ENCODE peak calls at places on chromosomes 11 and 22, in nine cellular contexts. D is SK-N-SH, Q is prostate gland, O is K562, B is sigmoid colon, R is HL-60, Z is GM23338, V is HCT116, U is stomach. W is an unnamed sample.

GRCh38 chr11:64691543-64691942 is 31.5 kb downstream of the NRXN2 start:
- DNase-seq in R (no peak), D (no peak), Z (no peak), V (no peak), O (no peak), U (no peak), Q (no peak), B (no peak), W (no peak)

GRCh38 chr22:27093422-27093821 is 436.0 kb downstream of the MIAT start:
- DNase-seq in U (no peak), Z (no peak), D (no peak), V (no peak), O (no peak), B (no peak), Q (no peak), R (no peak), W (no peak)

GRCh38 chr11:33723238-33723881 is 12.9 kb downstream of the CD59 start:
- DNase-seq in B (no peak), D (no peak), U (no peak), R (no peak), V (peak; percentile 72), Z (no peak), Q (no peak), O (peak; percentile 64), W (no peak)

GRCh38 chr22:20268350-20269012 is 363 bp upstream of the RTN4R start:
- DNase-seq in D (peak; percentile 90), U (peak; percentile 75), Z (peak; percentile 80), B (no peak), R (no peak), O (peak; percentile 98), V (peak; percentile 8), Q (peak; percentile 48), W (peak; percentile 90)

GRCh38 chr22:17896552-17896951 is 122.3 kb upstream of the BID start:
- DNase-seq in Q (peak; percentile 36), V (no peak), B (peak; percentile 81), Z (peak; percentile 85), U (peak; percentile 35), O (no peak), D (peak; percentile 49), R (no peak), W (no peak)

GRCh38 chr11:69300124-69301032 is 6.4 kb downstream of the MYEOV start:
- DNase-seq in R (no peak), Q (no peak), U (no peak), B (no peak), Z (no peak), V (no peak), O (peak; percentile 39), D (no peak), W (no peak)

GRCh38 chr11:74923125-74923524 is 25.8 kb downstream of the XRRA1 start:
- DNase-seq in Q (no peak), Z (no peak), O (no peak), B (no peak), D (no peak), U (no peak), V (no peak), R (no peak), W (no peak)

GRCh38 chr11:35963911-35964310 is 20.0 kb downstream of the LDLRAD3 start:
- DNase-seq in D (no peak), V (no peak), O (no peak), R (no peak), B (no peak), Z (no peak), U (no peak), Q (no peak), W (no peak)

GRCh38 chr11:45805305-45806071 is 539 bp downstream of the SLC35C1 start:
- DNase-seq in U (peak; percentile 34), Z (peak; percentile 50), V (no peak), B (peak; percentile 77), D (no peak), R (peak; percentile 79), O (peak; percentile 38), Q (no peak), W (peak; percentile 86)

GRCh38 chr11:70243912-70244652 is 26.4 kb upstream of the PPFIA1 start:
- DNase-seq in B (no peak), U (no peak), O (no peak), D (no peak), V (no peak), Z (no peak), Q (no peak), R (no peak), W (no peak)

GRCh38 chr11:68314886-68315580 is 2.6 kb downstream of the LRP5 start:
- DNase-seq in D (peak; percentile 57), U (no peak), V (peak; percentile 26), Q (no peak), Z (no peak), B (no peak), O (peak; percentile 44), R (no peak), W (no peak)

DNA sequence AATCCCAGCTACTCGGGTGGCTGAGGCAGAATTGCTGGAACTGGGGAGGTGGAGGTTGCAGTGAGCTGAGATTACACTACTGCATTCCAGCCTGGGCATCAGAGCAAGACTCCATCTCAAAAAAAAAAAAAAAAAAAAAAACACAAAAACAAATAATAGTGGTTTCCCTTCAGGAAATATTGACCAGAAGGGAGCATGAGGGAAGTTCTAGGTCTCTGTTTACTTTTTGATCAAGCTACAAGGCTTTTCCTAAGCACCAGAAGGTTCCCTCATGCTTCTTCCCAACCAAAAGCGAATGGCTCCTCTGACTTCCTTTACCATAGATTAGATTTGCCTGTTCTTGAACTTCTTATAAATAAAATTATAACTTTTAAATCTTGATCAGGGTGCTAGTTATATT is 18.3 kb downstream of the MYO18B start:
- DNase-seq in Z (no peak), R (no peak), U (no peak), D (no peak), Q (no peak), O (no peak), B (no peak), V (no peak), W (no peak)
- TF ChIP-seq POLR2AphosphoS5 in Z (no peak), R (no peak), U (no peak), D (no peak), Q (no peak), O (no peak), B (no peak), V (no peak), W (no peak)

DNA sequence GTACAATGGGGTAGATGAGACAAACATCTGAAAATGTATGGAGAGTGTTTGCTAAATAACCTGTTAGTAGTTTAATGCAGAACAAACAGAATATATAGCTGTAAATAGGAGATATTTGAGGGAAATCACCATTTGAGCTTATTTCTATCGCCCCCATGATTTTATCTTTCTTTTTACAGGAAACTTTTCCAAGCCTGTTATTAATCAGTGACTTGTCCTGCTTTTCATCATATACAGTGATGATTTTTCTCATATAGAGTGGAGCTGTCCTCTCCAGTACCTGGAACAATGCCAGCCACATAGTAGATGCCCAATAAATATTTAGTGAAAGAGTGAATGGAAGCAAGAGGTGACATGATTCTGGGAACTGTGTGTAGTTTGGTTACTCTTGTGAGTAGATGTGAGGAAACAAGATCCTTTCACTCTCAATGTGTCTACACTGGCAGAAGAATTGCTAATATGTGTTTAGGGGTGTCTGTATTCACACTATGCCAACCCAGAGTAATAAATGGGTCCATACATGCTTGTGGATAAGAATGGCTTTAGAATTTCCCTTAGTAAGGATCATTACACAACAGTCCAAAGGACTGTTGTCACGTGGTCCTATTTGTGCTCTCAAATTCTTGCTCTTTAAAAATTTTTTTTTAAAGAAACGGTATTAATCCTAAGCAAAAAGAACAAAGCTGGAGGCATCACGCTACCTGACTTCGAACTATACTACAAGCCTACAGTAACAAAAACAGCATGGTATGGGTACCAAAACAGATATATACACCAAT is 2.3 kb upstream of the PTS start:
- DNase-seq in U (no peak), Q (no peak), Z (no peak), V (no peak), R (no peak), B (no peak), D (peak; percentile 58), O (no peak), W (no peak)
- H3K27ac ChIP-seq in U (no peak overlapping the region), Q (no peak overlapping the region), Z (no peak overlapping the region), V (no peak overlapping the region), R (no peak overlapping the region), B (no peak overlapping the region), D (peak overlapping the region; percentile 64), O (no peak overlapping the region), W (no peak overlapping the region)

GRCh38 chr11:65821107-65821506 is 12.7 kb upstream of the SNX32 start:
- DNase-seq in V (no peak), Q (no peak), U (no peak), D (no peak), R (no peak), Z (no peak), B (no peak), O (no peak), W (no peak)

GRCh38 chr11:65817312-65817814 is 16.4 kb upstream of the SNX32 start:
- DNase-seq in R (no peak), U (no peak), Q (no peak), B (no peak), Z (no peak), D (no peak), O (peak; percentile 15), V (no peak), W (no peak)

GRCh38 chr11:65814131-65814959 is 19.4 kb upstream of the SNX32 start:
- DNase-seq in V (no peak), Q (no peak), O (no peak), Z (no peak), R (no peak), D (no peak), B (no peak), U (peak; percentile 35), W (no peak)

GRCh38 chr11:65814960-65815565 is 18.7 kb upstream of the SNX32 start:
- DNase-seq in U (no peak), O (no peak), Q (no peak), B (no peak), Z (no peak), V (no peak), R (no peak), D (no peak), W (no peak)

DNA sequence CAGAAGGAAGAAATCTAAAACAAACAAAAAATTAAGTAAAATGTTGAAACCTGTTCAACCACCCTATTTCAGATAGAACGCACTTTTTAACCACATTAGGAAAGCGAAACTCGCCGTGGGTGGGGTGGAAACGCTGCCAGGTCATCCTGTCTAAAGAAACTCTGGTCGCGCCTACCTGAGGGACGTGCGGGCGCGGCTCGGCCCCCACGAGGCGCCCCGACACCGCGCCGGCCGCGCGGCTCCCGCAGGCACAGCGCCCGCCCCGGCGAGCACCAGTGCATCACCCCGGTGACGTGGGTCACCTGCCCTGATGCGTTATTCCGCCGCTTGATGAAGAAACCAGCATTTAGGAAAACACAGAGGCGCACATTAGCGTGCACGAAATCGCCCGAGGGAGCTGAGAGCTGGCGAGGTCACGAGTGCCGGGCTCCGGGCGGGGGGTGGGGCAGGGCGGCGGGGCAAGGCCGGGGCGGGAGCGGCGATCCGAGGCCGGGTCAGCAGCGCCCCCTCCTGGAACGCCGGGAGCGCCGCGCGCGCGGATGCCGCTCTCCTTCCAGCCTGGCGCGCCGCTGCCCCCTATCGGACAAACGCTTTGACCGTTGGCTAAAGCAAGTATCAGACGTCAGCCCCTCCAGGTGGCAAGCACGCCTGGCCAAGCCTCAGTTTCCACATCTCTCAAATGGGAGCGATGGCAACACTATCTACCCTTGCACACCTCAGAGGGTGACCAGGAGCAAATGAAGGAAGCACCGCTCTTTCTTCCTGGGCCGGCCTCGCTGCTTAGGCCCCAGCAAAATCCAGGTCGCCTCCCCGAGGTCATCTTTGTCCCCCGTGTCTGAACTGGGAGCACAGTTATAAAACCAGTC is 15.7 kb upstream of the SNX32 start:
- DNase-seq in Z (peak; percentile 96), Q (peak; percentile 91), B (peak; percentile 95), V (peak; percentile 76), U (peak; percentile 98), O (peak; percentile 96), D (peak; percentile 99), R (peak; percentile 65), W (peak; percentile 99)
- TF ChIP-seq POLR2AphosphoS5 in Z (peak; percentile 27), Q (peak; percentile 62), B (no peak), V (peak; percentile 31), U (peak; percentile 77), O (no peak), D (peak; percentile 13), R (no peak), W (peak; percentile 70)

GRCh38 chr11:122077459-122077858 is 38.6 kb downstream of the BLID start:
- DNase-seq in Z (no peak), V (no peak), Q (no peak), U (no peak), D (no peak), B (no peak), R (no peak), O (no peak), W (no peak)
- H3K27ac ChIP-seq in Z (no peak overlapping the region), V (no peak overlapping the region), Q (no peak overlapping the region), U (no peak overlapping the region), D (no peak overlapping the region), B (no peak overlapping the region), R (no peak overlapping the region), O (no peak overlapping the region), W (no peak overlapping the region)

W was measured in spleen.